ENCODE peak calls at places on chromosomes 4 and X, in four cellular contexts. G is astrocyte of the spinal cord, A is transverse colon, W is BJ. U is an unnamed sample.

GRCh38 chrX:14491689-14492088 is 37.6 kb upstream of the GLRA2 start:
- DNase-seq in G (no peak), A (no peak), W (no peak), U (no peak)

GRCh38 chrX:151396042-151396826 is 772 bp upstream of the VMA21 start:
- DNase-seq in G (peak), A (peak), W (no peak), U (peak)

GRCh38 chrX:77785400-77785745 is 643 bp downstream of the ATRX start:
- DNase-seq in W (no peak), G (peak), A (peak), U (no peak)

GRCh38 chr4:126800723-126801191 is 832.0 kb upstream of the INTU start:
- DNase-seq in W (no peak), G (no peak), A (no peak), U (no peak)

GRCh38 chrX:120457766-120458180 is 11.3 kb downstream of the LAMP2 start:
- DNase-seq in G (peak), W (peak), A (no peak), U (peak)

GRCh38 chr4:128917781-128918180 is 108.3 kb downstream of the JADE1 start:
- DNase-seq in G (no peak), W (no peak), A (no peak), U (peak)

GRCh38 chr4:74715731-74716435 is 78.4 kb downstream of the BTC start:
- DNase-seq in A (no peak), G (no peak), W (no peak), U (no peak)

GRCh38 chrX:102934624-102935023 is 2.4 kb upstream of the RAB40AL start:
- DNase-seq in W (no peak), A (peak), G (peak), U (peak)

GRCh38 chr4:150379454-150379853 is 202.5 kb upstream of the MAB21L2 start:
- DNase-seq in W (no peak), A (no peak), G (peak), U (no peak)

GRCh38 chrX:13059676-13060499 is 15.5 kb upstream of the FAM9C start:
- DNase-seq in W (peak), A (no peak), G (no peak), U (no peak)

GRCh38 chrX:66012094-66012534 is 27.8 kb downstream of the VSIG4 start:
- DNase-seq in A (peak), W (no peak), G (no peak), U (no peak)

GRCh38 chr4:5998333-5998936 is 19.8 kb downstream of the C4orf50 start:
- DNase-seq in G (peak), A (peak), W (no peak), U (peak)

GRCh38 chr4:145058256-145058655 is 39.7 kb downstream of the ANAPC10 start:
- DNase-seq in G (no peak), W (no peak), A (no peak), U (no peak)

GRCh38 chr4:121674696-121675095 is 22.1 kb downstream of the ANXA5 start:
- DNase-seq in G (no peak), A (no peak), W (no peak), U (no peak)

GRCh38 chr4:121674191-121674590 is 22.6 kb downstream of the ANXA5 start:
- DNase-seq in G (no peak), W (no peak), A (no peak), U (no peak)

GRCh38 chr4:121676388-121677075 is 20.2 kb downstream of the ANXA5 start:
- DNase-seq in A (no peak), W (no peak), G (no peak), U (no peak)

GRCh38 chr4:121677524-121677923 is 19.3 kb downstream of the ANXA5 start:
- DNase-seq in W (no peak), G (no peak), A (no peak), U (no peak)

DNA sequence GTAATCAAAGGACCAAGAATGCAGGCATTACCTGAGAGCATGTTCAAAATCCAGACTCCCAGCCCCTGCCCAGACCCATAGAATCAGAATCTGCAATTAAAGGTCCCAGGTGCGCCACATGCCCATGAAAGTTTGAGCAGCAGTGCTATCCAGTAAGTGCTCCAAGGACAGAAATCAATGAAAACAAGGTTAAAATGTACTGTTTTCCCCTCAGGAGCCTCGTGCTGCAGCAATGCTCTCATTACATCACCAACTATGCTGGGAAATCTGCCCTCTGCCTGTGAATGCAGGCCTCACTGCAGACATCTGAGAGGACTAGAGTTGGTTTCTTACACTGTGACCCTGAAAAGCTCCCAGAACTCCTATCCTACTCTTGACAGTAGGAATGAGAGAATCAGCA is 21.1 kb downstream of the ANXA5 start:
- DNase-seq in G (peak), A (no peak), W (no peak), U (no peak)
- TF ChIP-seq CTCF in G (peak), A (no peak), W (peak), U (no peak)

GRCh38 chrX:23557070-23557469 is 110.2 kb upstream of the PRDX4 start:
- DNase-seq in W (no peak), A (no peak), G (no peak), U (no peak)

GRCh38 chrX:23552289-23552688 is 115.0 kb upstream of the PRDX4 start:
- DNase-seq in G (no peak), W (no peak), A (no peak), U (no peak)

GRCh38 chrX:23559975-23560374 is 107.3 kb upstream of the PRDX4 start:
- DNase-seq in G (no peak), W (no peak), A (no peak), U (no peak)

GRCh38 chrX:23554304-23554703 is 113.0 kb upstream of the PRDX4 start:
- DNase-seq in W (no peak), G (peak), A (no peak), U (peak)
- TF ChIP-seq CTCF in W (peak), G (peak), A (peak), U (peak)

DNA sequence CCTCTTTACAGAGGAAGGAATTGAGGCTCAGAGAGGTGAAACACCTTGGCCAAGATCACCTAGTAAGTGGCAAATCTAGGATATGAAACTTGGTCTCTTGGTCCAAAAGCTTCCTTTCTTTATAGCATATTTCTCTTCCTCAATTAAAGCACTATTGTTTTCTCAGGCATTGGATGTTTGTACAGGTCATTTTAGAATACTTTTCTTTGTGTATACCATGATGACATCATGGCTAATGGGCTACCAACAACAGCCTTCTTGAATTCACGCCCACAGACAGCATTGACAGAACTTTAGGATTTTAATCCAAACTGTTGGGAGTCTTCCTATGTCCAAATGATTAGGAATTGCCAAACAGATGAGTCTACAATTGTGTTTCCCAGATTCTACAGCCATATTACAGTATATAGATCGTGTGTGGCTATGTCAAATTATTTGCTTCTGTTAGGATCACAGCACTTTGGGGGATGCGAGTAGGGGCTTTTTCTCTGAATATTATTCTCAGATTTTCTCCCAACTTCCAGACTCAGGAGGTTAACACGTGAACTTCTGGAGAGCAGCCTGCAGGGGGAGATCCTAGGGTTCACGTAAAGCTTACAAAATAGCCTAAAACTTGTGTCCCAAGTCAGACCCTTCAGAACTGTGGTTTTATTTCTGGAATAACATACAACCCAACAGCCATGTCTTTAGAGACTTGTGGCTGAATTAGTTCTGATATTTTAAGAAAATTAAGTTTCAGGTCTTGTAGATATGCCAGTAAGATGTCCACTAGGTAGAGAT is 191.8 kb downstream of the SHROOM3 start:
- DNase-seq in G (no peak), A (no peak), W (no peak), U (no peak)
- TF ChIP-seq CTCF in G (peak), A (no peak), W (no peak), U (no peak)

GRCh38 chrX:106791495-106791894 is 11.0 kb upstream of the TBC1D8B start:
- DNase-seq in G (no peak), A (no peak), W (no peak), U (no peak)
- TF ChIP-seq CTCF in G (peak), A (peak), W (peak), U (no peak)

DNA sequence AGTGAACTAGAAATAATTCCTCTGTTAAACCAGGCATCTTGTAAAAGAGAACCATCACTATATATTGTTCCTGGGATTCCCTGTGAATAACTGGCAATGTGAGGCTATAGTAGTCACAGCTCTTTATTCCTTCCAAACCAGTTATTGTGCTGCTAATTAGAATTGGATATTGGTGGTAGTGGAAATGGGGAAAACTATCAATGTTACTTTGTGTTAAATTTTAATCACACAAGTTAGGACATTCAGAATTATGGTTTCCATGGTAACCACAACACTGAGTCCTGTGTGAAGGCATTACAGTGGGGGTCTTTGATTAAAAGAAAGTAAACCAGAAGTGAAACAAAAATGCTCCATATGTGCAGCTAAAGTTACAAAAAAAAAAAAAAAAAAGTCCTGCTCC is 200.3 kb downstream of the ADGRL3 start:
- DNase-seq in A (no peak), G (no peak), W (no peak), U (no peak)
- TF ChIP-seq CTCF in A (no peak), G (no peak), W (no peak), U (no peak)

GRCh38 chr4:113673450-113673849 is 88.1 kb downstream of the CAMK2D start:
- DNase-seq in G (no peak), W (no peak), A (peak), U (peak)
- TF ChIP-seq CTCF in G (no peak), W (no peak), A (no peak), U (no peak)

GRCh38 chrX:94721386-94721785 is 1047.4 kb downstream of the FAM133A start:
- DNase-seq in A (no peak), W (no peak), G (no peak), U (no peak)
- TF ChIP-seq CTCF in A (no peak), W (no peak), G (no peak), U (no peak)

DNA sequence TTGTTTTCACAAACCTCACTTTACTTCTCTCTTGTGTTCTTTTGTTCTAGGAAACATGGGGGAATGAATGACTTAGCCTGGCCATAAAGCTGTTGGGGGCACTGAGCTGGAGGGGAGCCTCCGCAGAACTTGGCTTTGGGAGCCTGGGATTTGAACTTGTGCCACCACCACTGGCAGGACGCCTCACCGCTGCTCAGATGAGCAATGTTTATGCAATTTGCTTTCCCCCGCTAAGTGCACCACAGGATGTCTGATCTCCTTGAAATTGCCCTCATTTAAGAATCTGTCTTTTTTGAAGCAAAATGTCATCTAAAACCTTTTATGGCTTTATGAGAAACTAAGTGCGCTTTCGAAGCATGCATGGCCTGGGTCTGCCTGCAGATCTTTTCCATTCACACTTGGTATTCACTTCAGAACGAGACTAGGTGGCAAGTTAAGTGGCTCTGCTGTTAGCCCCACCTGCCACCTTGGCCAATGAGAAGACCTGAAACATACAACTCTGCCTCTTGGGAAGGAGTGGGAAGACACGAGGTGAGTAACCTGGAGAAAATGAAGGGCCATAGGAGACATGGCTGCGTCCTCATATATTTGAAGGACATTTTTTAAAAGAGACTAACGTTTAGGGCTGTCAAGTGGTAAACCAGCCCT is 119.3 kb downstream of the LDB2 start:
- DNase-seq in W (peak), A (no peak), G (peak), U (no peak)
- TF ChIP-seq CTCF in W (no peak), A (no peak), G (no peak), U (no peak)

GRCh38 chr4:170227928-170228327 is 138.2 kb upstream of the AADAT start:
- DNase-seq in G (no peak), W (no peak), A (no peak), U (no peak)
- TF ChIP-seq CTCF in G (no peak), W (no peak), A (peak), U (no peak)

U was measured in GM13976.